ENCODE peak calls at places on chromosome 9, in six cellular contexts. One of them, this sample, is unnamed.

GRCh38 chr9:124507880-124508432 is 757 bp upstream of the NR5A1 start:
- DNase-seq in SK-N-SH: peak
- DNase-seq in tibial nerve: no peak
- DNase-seq in sigmoid colon: no peak
- DNase-seq in A549: no peak
- DNase-seq in stomach: no peak
- DNase-seq in this sample: no peak

GRCh38 chr9:137760426-137760825 is 117.2 kb upstream of the CACNA1B start:
- DNase-seq in stomach: no peak
- DNase-seq in SK-N-SH: no peak
- DNase-seq in sigmoid colon: peak
- DNase-seq in A549: no peak
- DNase-seq in tibial nerve: no peak
- DNase-seq in this sample: no peak

GRCh38 chr9:92720209-92720765 is 44.3 kb downstream of the BICD2 start:
- DNase-seq in tibial nerve: no peak
- DNase-seq in stomach: no peak
- DNase-seq in A549: no peak
- DNase-seq in sigmoid colon: no peak
- DNase-seq in SK-N-SH: no peak
- DNase-seq in this sample: no peak

GRCh38 chr9:2833096-2833495 is 10.8 kb downstream of the PUM3 start:
- DNase-seq in sigmoid colon: no peak
- DNase-seq in SK-N-SH: no peak
- DNase-seq in A549: no peak
- DNase-seq in stomach: no peak
- DNase-seq in tibial nerve: no peak
- DNase-seq in this sample: no peak

GRCh38 chr9:127232833-127233549 is 31.6 kb upstream of the GARNL3 start:
- DNase-seq in SK-N-SH: no peak
- DNase-seq in sigmoid colon: no peak
- DNase-seq in stomach: no peak
- DNase-seq in A549: no peak
- DNase-seq in tibial nerve: no peak
- DNase-seq in this sample: no peak

GRCh38 chr9:29437515-29437914 is 1864.2 kb upstream of the C9orf72 start:
- DNase-seq in tibial nerve: no peak
- DNase-seq in sigmoid colon: no peak
- DNase-seq in A549: no peak
- DNase-seq in stomach: no peak
- DNase-seq in SK-N-SH: no peak
- DNase-seq in this sample: no peak

GRCh38 chr9:109010676-109011655 is 2.3 kb downstream of the CTNNAL1 start:
- DNase-seq in SK-N-SH: no peak
- DNase-seq in tibial nerve: no peak
- DNase-seq in A549: peak
- DNase-seq in sigmoid colon: no peak
- DNase-seq in stomach: no peak
- DNase-seq in this sample: peak

GRCh38 chr9:128684325-128685021 is 4.5 kb upstream of the SET start:
- DNase-seq in A549: peak
- DNase-seq in SK-N-SH: no peak
- DNase-seq in sigmoid colon: peak
- DNase-seq in stomach: peak
- DNase-seq in tibial nerve: peak
- DNase-seq in this sample: peak

GRCh38 chr9:99103909-99104458 is 929 bp upstream of the TGFBR1 start:
- DNase-seq in sigmoid colon: no peak
- DNase-seq in A549: no peak
- DNase-seq in tibial nerve: peak
- DNase-seq in stomach: no peak
- DNase-seq in SK-N-SH: no peak
- DNase-seq in this sample: no peak

GRCh38 chr9:111661150-111661801 is at the start of gene GNG10:
- DNase-seq in A549: peak
- DNase-seq in stomach: peak
- DNase-seq in tibial nerve: peak
- DNase-seq in sigmoid colon: peak
- DNase-seq in SK-N-SH: peak
- DNase-seq in this sample: peak

GRCh38 chr9:33106372-33106771 is 29.9 kb upstream of the SMU1 start:
- DNase-seq in A549: no peak
- DNase-seq in sigmoid colon: no peak
- DNase-seq in SK-N-SH: no peak
- DNase-seq in tibial nerve: no peak
- DNase-seq in stomach: no peak
- DNase-seq in this sample: no peak

GRCh38 chr9:99998266-99998665 is 91.8 kb downstream of the STX17 start:
- DNase-seq in A549: no peak
- DNase-seq in tibial nerve: no peak
- DNase-seq in sigmoid colon: no peak
- DNase-seq in SK-N-SH: no peak
- DNase-seq in stomach: no peak
- DNase-seq in this sample: no peak

GRCh38 chr9:37952731-37953130 is 48.8 kb upstream of the SLC25A51 start:
- DNase-seq in sigmoid colon: no peak
- DNase-seq in stomach: no peak
- DNase-seq in SK-N-SH: no peak
- DNase-seq in tibial nerve: no peak
- DNase-seq in A549: peak
- DNase-seq in this sample: no peak

GRCh38 chr9:75992480-75993206 is 102.2 kb downstream of the PCSK5 start:
- DNase-seq in SK-N-SH: no peak
- DNase-seq in tibial nerve: no peak
- DNase-seq in A549: no peak
- DNase-seq in sigmoid colon: no peak
- DNase-seq in stomach: no peak
- DNase-seq in this sample: no peak

GRCh38 chr9:105967798-105968197 is 273.5 kb downstream of the TMEM38B start:
- DNase-seq in tibial nerve: no peak
- DNase-seq in A549: no peak
- DNase-seq in SK-N-SH: no peak
- DNase-seq in sigmoid colon: no peak
- DNase-seq in stomach: no peak
- DNase-seq in this sample: no peak

GRCh38 chr9:136328011-136328621 is 777 bp downstream of the GPSM1 start:
- DNase-seq in A549: no peak
- DNase-seq in sigmoid colon: no peak
- DNase-seq in tibial nerve: no peak
- DNase-seq in SK-N-SH: peak
- DNase-seq in stomach: peak
- DNase-seq in this sample: no peak

GRCh38 chr9:83707518-83707767 is 315 bp downstream of the UBQLN1 start:
- DNase-seq in tibial nerve: peak
- DNase-seq in sigmoid colon: no peak
- DNase-seq in stomach: peak
- DNase-seq in SK-N-SH: no peak
- DNase-seq in A549: peak
- DNase-seq in this sample: no peak

GRCh38 chr9:119675951-119676350 is 306.7 kb upstream of the BRINP1 start:
- DNase-seq in stomach: no peak
- DNase-seq in sigmoid colon: no peak
- DNase-seq in SK-N-SH: no peak
- DNase-seq in A549: no peak
- DNase-seq in tibial nerve: no peak
- DNase-seq in this sample: no peak

GRCh38 chr9:74172874-74173273 is 324.3 kb upstream of the RORB start:
- DNase-seq in A549: no peak
- DNase-seq in tibial nerve: no peak
- DNase-seq in sigmoid colon: no peak
- DNase-seq in SK-N-SH: no peak
- DNase-seq in stomach: no peak
- DNase-seq in this sample: no peak

GRCh38 chr9:134682026-134682425 is 40.4 kb downstream of the COL5A1 start:
- DNase-seq in A549: no peak
- DNase-seq in SK-N-SH: no peak
- DNase-seq in tibial nerve: no peak
- DNase-seq in stomach: no peak
- DNase-seq in sigmoid colon: peak
- DNase-seq in this sample: no peak

GRCh38 chr9:16735000-16735399 is 135.5 kb downstream of the BNC2 start:
- DNase-seq in A549: no peak
- DNase-seq in tibial nerve: no peak
- DNase-seq in stomach: no peak
- DNase-seq in SK-N-SH: no peak
- DNase-seq in sigmoid colon: no peak
- DNase-seq in this sample: no peak

GRCh38 chr9:126326228-126327015 is at the start of gene MVB12B:
- DNase-seq in tibial nerve: no peak
- DNase-seq in stomach: peak
- DNase-seq in SK-N-SH: peak
- DNase-seq in A549: peak
- DNase-seq in sigmoid colon: no peak
- DNase-seq in this sample: peak

GRCh38 chr9:78214492-78214891 is 21.4 kb upstream of the CEP78 start:
- DNase-seq in SK-N-SH: no peak
- DNase-seq in sigmoid colon: no peak
- DNase-seq in A549: no peak
- DNase-seq in stomach: no peak
- DNase-seq in tibial nerve: no peak
- DNase-seq in this sample: no peak

GRCh38 chr9:134725605-134725940 is 84.0 kb downstream of the COL5A1 start:
- DNase-seq in sigmoid colon: no peak
- DNase-seq in stomach: no peak
- DNase-seq in SK-N-SH: no peak
- DNase-seq in tibial nerve: no peak
- DNase-seq in A549: no peak
- DNase-seq in this sample: no peak

GRCh38 chr9:25658587-25658986 is 19.7 kb downstream of the TUSC1 start:
- DNase-seq in tibial nerve: no peak
- DNase-seq in stomach: no peak
- DNase-seq in sigmoid colon: no peak
- DNase-seq in A549: no peak
- DNase-seq in SK-N-SH: no peak
- DNase-seq in this sample: no peak

GRCh38 chr9:114742947-114743346 is 61.0 kb upstream of the TEX48 start:
- DNase-seq in sigmoid colon: no peak
- DNase-seq in A549: no peak
- DNase-seq in SK-N-SH: no peak
- DNase-seq in tibial nerve: no peak
- DNase-seq in stomach: no peak
- DNase-seq in this sample: no peak

GRCh38 chr9:114743446-114743845 is 61.5 kb upstream of the TEX48 start:
- DNase-seq in stomach: no peak
- DNase-seq in sigmoid colon: no peak
- DNase-seq in SK-N-SH: no peak
- DNase-seq in tibial nerve: no peak
- DNase-seq in A549: no peak
- DNase-seq in this sample: no peak

GRCh38 chr9:114737118-114737517 is 55.1 kb upstream of the TEX48 start:
- DNase-seq in A549: no peak
- DNase-seq in sigmoid colon: no peak
- DNase-seq in stomach: no peak
- DNase-seq in tibial nerve: no peak
- DNase-seq in SK-N-SH: no peak
- DNase-seq in this sample: no peak

GRCh38 chr9:114735732-114736131 is 53.7 kb upstream of the TEX48 start:
- DNase-seq in tibial nerve: no peak
- DNase-seq in stomach: no peak
- DNase-seq in sigmoid colon: no peak
- DNase-seq in SK-N-SH: no peak
- DNase-seq in A549: no peak
- DNase-seq in this sample: no peak

GRCh38 chr9:114738581-114739316 is 56.8 kb upstream of the TEX48 start:
- DNase-seq in A549: peak
- DNase-seq in sigmoid colon: peak
- DNase-seq in tibial nerve: peak
- DNase-seq in stomach: peak
- DNase-seq in SK-N-SH: peak
- DNase-seq in this sample: peak
- TF ChIP-seq CTCF in A549: peak
- TF ChIP-seq CTCF in sigmoid colon: peak
- TF ChIP-seq CTCF in tibial nerve: peak
- TF ChIP-seq CTCF in stomach: peak
- TF ChIP-seq CTCF in SK-N-SH: peak
- TF ChIP-seq CTCF in this sample: peak

GRCh38 chr9:122256206-122256605 is 8.4 kb downstream of the RBM18 start:
- DNase-seq in tibial nerve: no peak
- DNase-seq in A549: no peak
- DNase-seq in SK-N-SH: no peak
- DNase-seq in sigmoid colon: no peak
- DNase-seq in stomach: no peak
- DNase-seq in this sample: no peak
- TF ChIP-seq EP300 in tibial nerve: no peak
- TF ChIP-seq EP300 in A549: no peak
- TF ChIP-seq EP300 in SK-N-SH: no peak
- TF ChIP-seq EP300 in sigmoid colon: no peak
- TF ChIP-seq EP300 in stomach: no peak
- TF ChIP-seq EP300 in this sample: no peak

DNA sequence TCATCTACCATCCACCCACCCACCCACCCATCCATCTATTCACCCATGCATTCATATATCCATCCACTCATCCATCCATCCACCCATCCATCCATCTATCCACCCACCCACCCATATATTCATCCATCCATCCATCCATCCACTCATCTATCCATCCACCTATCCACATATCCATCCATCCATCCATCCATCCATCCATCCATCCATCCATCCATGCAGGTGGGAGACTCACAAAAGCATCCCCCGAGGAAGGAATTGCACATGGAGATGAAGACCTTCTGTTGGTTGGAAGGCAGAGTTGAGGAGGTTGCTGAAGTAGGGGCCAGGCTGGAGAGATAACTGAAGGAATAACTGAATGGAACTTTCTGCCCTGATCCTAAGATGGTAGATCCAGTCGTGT is 126.9 kb downstream of the RGS3 start:
- DNase-seq in sigmoid colon: peak
- DNase-seq in SK-N-SH: no peak
- DNase-seq in stomach: no peak
- DNase-seq in A549: no peak
- DNase-seq in tibial nerve: no peak
- DNase-seq in this sample: no peak
- TF ChIP-seq CTCF in sigmoid colon: no peak
- TF ChIP-seq CTCF in SK-N-SH: no peak
- TF ChIP-seq CTCF in stomach: no peak
- TF ChIP-seq CTCF in A549: no peak
- TF ChIP-seq CTCF in tibial nerve: no peak
- TF ChIP-seq CTCF in this sample: no peak

GRCh38 chr9:86795861-86796497 is 151.3 kb downstream of the GAS1 start:
- DNase-seq in A549: no peak
- DNase-seq in stomach: no peak
- DNase-seq in SK-N-SH: no peak
- DNase-seq in tibial nerve: peak
- DNase-seq in sigmoid colon: peak
- DNase-seq in this sample: no peak
- TF ChIP-seq EP300 in A549: no peak
- TF ChIP-seq EP300 in stomach: no peak
- TF ChIP-seq EP300 in SK-N-SH: no peak
- TF ChIP-seq EP300 in tibial nerve: peak
- TF ChIP-seq EP300 in sigmoid colon: no peak
- TF ChIP-seq EP300 in this sample: no peak